ENCODE peak calls at places on chromosomes 1 and 21, in six cellular contexts. A, Y, L, P, Z and Q are unnamed samples.

GRCh38 chr1:16114527-16115467 is 41.1 kb downstream of the EPHA2 start:
- DNase-seq in A (no peak), Y (no peak), L (no peak), P (no peak), Z (no peak), Q (no peak)

GRCh38 chr1:224435318-224435763 is 744 bp upstream of the WDR26 start:
- DNase-seq in A (peak), Y (no peak), L (peak), P (peak), Z (peak), Q (no peak)

GRCh38 chr1:13694886-13695684 is 4.9 kb upstream of the PRDM2 start:
- DNase-seq in A (no peak), Y (no peak), L (no peak), P (no peak), Z (no peak), Q (no peak)

GRCh38 chr21:37711294-37711844 is 204.9 kb downstream of the KCNJ6 start:
- DNase-seq in A (no peak), Y (no peak), L (no peak), P (no peak), Z (no peak), Q (no peak)

GRCh38 chr1:164726235-164726634 is 167.3 kb downstream of the PBX1 start:
- DNase-seq in A (peak), Y (no peak), L (peak), P (no peak), Z (peak), Q (no peak)

GRCh38 chr1:7474786-7475502 is 296.2 kb upstream of the VAMP3 start:
- DNase-seq in A (no peak), Y (no peak), L (no peak), P (no peak), Z (no peak), Q (no peak)

GRCh38 chr21:34967509-34968289 is 81.4 kb downstream of the RUNX1 start:
- DNase-seq in A (no peak), Y (no peak), L (no peak), P (no peak), Z (peak), Q (no peak)

GRCh38 chr21:35414511-35415139 is 365.5 kb upstream of the RUNX1 start:
- DNase-seq in A (no peak), Y (no peak), L (no peak), P (no peak), Z (no peak), Q (no peak)

GRCh38 chr1:93588206-93588605 is 93.4 kb downstream of the BCAR3 start:
- DNase-seq in A (peak), Y (peak), L (no peak), P (no peak), Z (peak), Q (no peak)

GRCh38 chr21:26120833-26121232 is 49.7 kb downstream of the APP start:
- DNase-seq in A (no peak), Y (no peak), L (no peak), P (no peak), Z (no peak), Q (no peak)

GRCh38 chr1:70745199-70745598 is 302.4 kb downstream of the PTGER3 start:
- DNase-seq in A (no peak), Y (no peak), L (no peak), P (no peak), Z (peak), Q (no peak)

GRCh38 chr1:26923711-26924110 is 2.2 kb downstream of the NUDC start:
- DNase-seq in A (peak), Y (no peak), L (no peak), P (no peak), Z (peak), Q (no peak)

GRCh38 chr1:113106910-113107309 is 33.9 kb downstream of the LRIG2 start:
- DNase-seq in A (no peak), Y (no peak), L (no peak), P (no peak), Z (no peak), Q (no peak)

DNA sequence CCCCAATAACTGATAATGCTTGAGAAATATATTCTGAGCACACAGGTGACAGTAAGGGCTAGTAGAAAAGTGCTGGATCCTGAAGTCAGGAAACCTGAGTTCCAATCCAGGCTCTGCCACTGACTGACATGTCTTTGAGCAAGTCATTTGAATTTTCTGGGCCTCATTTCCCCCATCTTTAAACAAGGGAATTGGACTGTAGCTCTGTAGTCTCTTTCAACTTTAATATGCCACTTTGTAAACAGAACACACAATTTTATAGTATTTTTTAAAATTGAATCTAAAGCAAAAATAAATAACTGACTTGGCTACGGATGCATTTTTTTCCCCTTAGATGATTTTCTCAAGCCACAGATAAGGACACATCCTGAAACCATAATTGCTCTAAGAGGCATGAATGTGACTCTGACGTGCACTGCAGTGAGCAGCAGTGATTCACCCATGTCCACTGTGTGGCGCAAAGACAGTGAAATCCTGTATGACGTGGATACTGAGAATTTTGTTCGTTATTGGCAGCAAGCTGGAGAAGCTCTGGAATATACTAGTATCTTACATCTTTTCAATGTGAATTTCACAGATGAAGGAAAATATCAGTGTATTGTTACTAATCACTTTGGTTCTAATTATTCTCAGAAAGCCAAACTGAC is 37.0 kb downstream of the LRIG2 start:
- DNase-seq in A (peak), Y (no peak), L (peak), P (no peak), Z (peak), Q (no peak)
- TF ChIP-seq CTCF in A (peak), Y (peak), L (no peak), P (no peak), Z (peak), Q (no peak)

GRCh38 chr1:68188060-68188538 is 44.2 kb downstream of the WLS start:
- DNase-seq in A (no peak), Y (no peak), L (no peak), P (no peak), Z (peak), Q (no peak)

GRCh38 chr1:68185743-68186142 is 46.6 kb downstream of the WLS start:
- DNase-seq in A (peak), Y (peak), L (no peak), P (no peak), Z (no peak), Q (no peak)

GRCh38 chr1:68180441-68181164 is 51.7 kb downstream of the WLS start:
- DNase-seq in A (no peak), Y (no peak), L (no peak), P (no peak), Z (no peak), Q (no peak)

GRCh38 chr1:68181165-68181556 is 51.2 kb downstream of the WLS start:
- DNase-seq in A (no peak), Y (no peak), L (no peak), P (no peak), Z (no peak), Q (no peak)

DNA sequence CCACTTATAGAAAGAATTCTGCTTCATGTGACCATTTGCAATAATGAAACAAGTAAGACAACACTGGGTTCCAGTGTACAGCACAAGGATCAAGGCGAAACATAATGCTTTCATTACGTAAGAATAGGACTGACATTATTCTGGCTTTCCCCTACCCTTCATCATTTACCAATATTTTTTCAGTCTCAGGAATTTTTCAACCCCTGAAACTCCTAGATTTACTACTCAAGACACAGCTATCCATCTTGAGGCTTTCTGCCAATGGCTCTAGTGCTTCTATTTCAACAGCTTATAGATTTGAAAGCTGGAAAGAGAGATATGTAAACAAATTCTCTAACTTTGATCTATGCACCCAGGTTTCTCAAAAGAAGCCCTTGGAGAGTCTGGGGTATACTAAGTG is 48.4 kb downstream of the WLS start:
- DNase-seq in A (no peak), Y (no peak), L (no peak), P (no peak), Z (no peak), Q (no peak)
- TF ChIP-seq CTCF in A (no peak), Y (no peak), L (no peak), P (no peak), Z (no peak), Q (no peak)

GRCh38 chr1:46248122-46248920 is 758 bp downstream of the RAD54L start:
- DNase-seq in A (peak), Y (peak), L (peak), P (peak), Z (peak), Q (no peak)
- TF ChIP-seq CTCF in A (no peak), Y (no peak), L (no peak), P (no peak), Z (peak), Q (no peak)

GRCh38 chr21:27759820-27760219 is 792.9 kb upstream of the ADAMTS5 start:
- DNase-seq in A (no peak), Y (no peak), L (no peak), P (no peak), Z (peak), Q (no peak)
- TF ChIP-seq CTCF in A (peak), Y (no peak), L (no peak), P (no peak), Z (peak), Q (no peak)

GRCh38 chr1:84442256-84442655 is 36.8 kb upstream of the RPF1 start:
- DNase-seq in A (peak), Y (no peak), L (peak), P (peak), Z (peak), Q (no peak)
- TF ChIP-seq CTCF in A (peak), Y (peak), L (peak), P (peak), Z (peak), Q (no peak)